ENCODE peak calls at places on chromosomes 11 and 22, in seven cellular contexts. F, X, M, B, O, P and S are unnamed samples. For H3K27me3, the result is how much of the 10 kb centered on the place peaks cover.

GRCh38 chr11:61776561-61777075 is 15.8 kb downstream of the TMEM258 start:
- DNase-seq in F (peak), X (peak), M (peak), B (no peak), O (no peak), P (peak), S (peak)

GRCh38 chr22:26744892-26745808 is 87.8 kb downstream of the MIAT start:
- DNase-seq in F (no peak), X (no peak), M (no peak), B (no peak), O (no peak), P (peak), S (no peak)

GRCh38 chr11:8081591-8082021 is 595 bp downstream of the TUB start:
- DNase-seq in F (no peak), X (no peak), M (no peak), B (no peak), O (no peak), P (no peak), S (no peak)

GRCh38 chr11:121231576-121232278 is 60.8 kb upstream of the SC5D start:
- DNase-seq in F (peak), X (no peak), M (no peak), B (no peak), O (no peak), P (peak), S (no peak)

GRCh38 chr22:35308480-35308945 is 8.8 kb downstream of the TOM1 start:
- DNase-seq in F (no peak), X (no peak), M (no peak), B (no peak), O (no peak), P (no peak), S (no peak)

GRCh38 chr11:130031056-130031455 is 28.4 kb upstream of the PRDM10 start:
- DNase-seq in F (no peak), X (no peak), M (no peak), B (no peak), O (no peak), P (no peak), S (no peak)

GRCh38 chr11:17760102-17761029 is 25.8 kb downstream of the KCNC1 start:
- DNase-seq in F (peak), X (peak), M (peak), B (no peak), O (no peak), P (peak), S (no peak)

GRCh38 chr11:76810151-76810853 is 27.1 kb downstream of the TSKU start:
- DNase-seq in F (peak), X (no peak), M (peak), B (no peak), O (no peak), P (peak), S (no peak)

GRCh38 chr11:10866893-10867331 is 9.1 kb upstream of the ZBED5 start:
- DNase-seq in F (no peak), X (no peak), M (no peak), B (no peak), O (no peak), P (no peak), S (no peak)

GRCh38 chr22:22896601-22897000 is 9.0 kb downstream of the IGLL5 start:
- DNase-seq in F (no peak), X (no peak), M (no peak), B (no peak), O (peak), P (no peak), S (no peak)

GRCh38 chr11:124481365-124482323 is 36.1 kb upstream of the OR8B8 start:
- DNase-seq in F (peak), X (no peak), M (peak), B (peak), O (no peak), P (no peak), S (no peak)

GRCh38 chr11:126114486-126115252 is 52.0 kb upstream of the CDON start:
- DNase-seq in F (peak), X (no peak), M (no peak), B (no peak), O (no peak), P (no peak), S (no peak)

GRCh38 chr11:8709002-8709672 is 26.5 kb downstream of the RPL27A start:
- DNase-seq in F (no peak), X (peak), M (no peak), B (no peak), O (peak), P (peak), S (no peak)

GRCh38 chr22:17891427-17892167 is 117.3 kb upstream of the BID start:
- DNase-seq in F (peak), X (peak), M (peak), B (no peak), O (no peak), P (peak), S (no peak)

GRCh38 chr11:101129203-101129943 is at the start of gene PGR:
- DNase-seq in F (peak), X (peak), M (peak), B (no peak), O (peak), P (peak), S (no peak)

GRCh38 chr11:61482513-61482912 is 26.0 kb upstream of the LRRC10B start:
- DNase-seq in F (peak), X (no peak), M (peak), B (no peak), O (no peak), P (no peak), S (no peak)

GRCh38 chr11:20873054-20873453 is 203.7 kb downstream of the NELL1 start:
- DNase-seq in F (peak), X (no peak), M (peak), B (no peak), O (no peak), P (no peak), S (no peak)

GRCh38 chr11:107591098-107591445 is at the start of gene ELMOD1:
- DNase-seq in F (peak), X (peak), M (peak), B (no peak), O (no peak), P (peak), S (no peak)

GRCh38 chr11:11748706-11749365 is 92.9 kb upstream of the USP47 start:
- DNase-seq in F (no peak), X (no peak), M (no peak), B (peak), O (no peak), P (no peak), S (no peak)

GRCh38 chr11:11841121-11841604 is 609 bp upstream of the USP47 start:
- DNase-seq in F (no peak), X (peak), M (peak), B (no peak), O (no peak), P (peak), S (no peak)

GRCh38 chr11:9357041-9357440 is 27.4 kb upstream of the IPO7 start:
- DNase-seq in F (no peak), X (no peak), M (no peak), B (peak), O (no peak), P (no peak), S (no peak)

GRCh38 chr11:69644962-69645675 is 4.2 kb downstream of the CCND1 start:
- DNase-seq in F (peak), X (no peak), M (no peak), B (no peak), O (no peak), P (no peak), S (no peak)

GRCh38 chr22:31272522-31273446 is 19.5 kb downstream of the PIK3IP1 start:
- DNase-seq in F (peak), X (no peak), M (peak), B (no peak), O (no peak), P (peak), S (peak)

GRCh38 chr11:8459711-8460399 is 134.2 kb downstream of the STK33 start:
- DNase-seq in F (no peak), X (no peak), M (no peak), B (no peak), O (no peak), P (no peak), S (no peak)

GRCh38 chr11:94958118-94958517 is 15.2 kb downstream of the CWC15 start:
- DNase-seq in F (no peak), X (no peak), M (no peak), B (no peak), O (no peak), P (no peak), S (no peak)

GRCh38 chr22:18113680-18114394 is 3.2 kb downstream of the TUBA8 start:
- DNase-seq in F (no peak), X (no peak), M (no peak), B (no peak), O (no peak), P (no peak), S (no peak)

GRCh38 chr11:70522613-70523311 is 124.4 kb downstream of the CTTN start:
- DNase-seq in F (no peak), X (no peak), M (peak), B (no peak), O (no peak), P (peak), S (no peak)

GRCh38 chr22:23682827-23683355 is 7.9 kb upstream of the RGL4 start:
- DNase-seq in F (no peak), X (no peak), M (no peak), B (no peak), O (peak), P (no peak), S (no peak)

GRCh38 chr11:47967577-47968230 is 12.7 kb upstream of the PTPRJ start:
- DNase-seq in F (no peak), X (no peak), M (no peak), B (no peak), O (no peak), P (no peak), S (no peak)

GRCh38 chr11:71454470-71455113 is 1.6 kb downstream of the NADSYN1 start:
- DNase-seq in F (no peak), X (no peak), M (no peak), B (no peak), O (no peak), P (peak), S (peak)

GRCh38 chr11:3014943-3015342 is 22.8 kb upstream of the NAP1L4 start:
- DNase-seq in F (no peak), X (no peak), M (no peak), B (no peak), O (no peak), P (no peak), S (no peak)

GRCh38 chr11:64250875-64251721 is at the start of gene PLCB3:
- DNase-seq in F (peak), X (peak), M (peak), B (no peak), O (no peak), P (peak), S (peak)

GRCh38 chr11:73268671-73269271 is 3.4 kb upstream of the P2RY6 start:
- DNase-seq in F (peak), X (no peak), M (no peak), B (no peak), O (no peak), P (no peak), S (no peak)

GRCh38 chr22:35043251-35043931 is 22.6 kb upstream of the ISX start:
- DNase-seq in F (peak), X (no peak), M (no peak), B (no peak), O (no peak), P (peak), S (no peak)

GRCh38 chr11:13140873-13141655 is 131.9 kb downstream of the RASSF10 start:
- DNase-seq in F (no peak), X (no peak), M (no peak), B (peak), O (no peak), P (peak), S (no peak)

GRCh38 chr11:6498121-6498520 is 1.0 kb downstream of the DNHD1 start:
- DNase-seq in F (no peak), X (no peak), M (no peak), B (no peak), O (no peak), P (no peak), S (no peak)

GRCh38 chr11:121950160-121950559 is 165.9 kb downstream of the BLID start:
- DNase-seq in F (no peak), X (no peak), M (no peak), B (no peak), O (no peak), P (no peak), S (no peak)

GRCh38 chr11:115645631-115646271 is 141.5 kb upstream of the CADM1 start:
- DNase-seq in F (peak), X (no peak), M (no peak), B (no peak), O (no peak), P (no peak), S (no peak)

GRCh38 chr11:114025329-114025907 is 34.1 kb upstream of the ZBTB16 start:
- DNase-seq in F (no peak), X (no peak), M (no peak), B (no peak), O (no peak), P (no peak), S (no peak)

GRCh38 chr11:114031599-114032320 is 27.8 kb upstream of the ZBTB16 start:
- DNase-seq in F (no peak), X (no peak), M (no peak), B (no peak), O (no peak), P (no peak), S (no peak)

GRCh38 chr11:114026355-114026754 is 33.2 kb upstream of the ZBTB16 start:
- DNase-seq in F (peak), X (no peak), M (no peak), B (no peak), O (no peak), P (no peak), S (no peak)

GRCh38 chr11:114027396-114027795 is 32.1 kb upstream of the ZBTB16 start:
- DNase-seq in F (no peak), X (no peak), M (no peak), B (no peak), O (no peak), P (no peak), S (no peak)

GRCh38 chr11:114027941-114028340 is 31.6 kb upstream of the ZBTB16 start:
- DNase-seq in F (no peak), X (no peak), M (no peak), B (no peak), O (no peak), P (no peak), S (no peak)
- TF ChIP-seq CTCF in F (peak), X (peak), M (no peak), B (peak), O (no peak), P (no peak), S (no peak)

GRCh38 chr11:120168960-120169681 is 31.2 kb upstream of the TRIM29 start:
- DNase-seq in F (peak), X (peak), M (peak), B (peak), O (no peak), P (peak), S (peak)
- H3K27me3 ChIP-seq in F (half or more), X (half or more), M (under half), B (under half), O (under half), P (half or more), S (half or more)

DNA sequence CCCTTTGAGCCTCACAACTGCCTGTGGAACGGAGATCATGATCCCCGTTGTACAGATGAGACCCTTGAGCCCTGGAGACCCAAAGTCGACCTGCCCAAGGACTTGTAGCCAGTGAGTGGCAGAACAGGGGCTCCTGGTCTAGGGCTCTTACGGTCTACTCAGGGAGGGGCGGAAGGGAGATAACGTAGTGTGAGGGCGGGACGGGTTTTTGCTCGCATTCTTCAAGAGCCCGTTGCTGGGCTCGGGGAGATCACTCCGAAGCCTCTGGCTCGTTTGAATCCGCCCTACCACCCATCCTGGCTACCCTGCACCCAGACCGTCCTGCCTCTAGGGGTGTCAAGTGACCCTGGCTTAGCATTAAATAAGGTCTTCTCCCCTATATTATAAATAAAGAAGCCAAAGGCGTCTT is 637 bp downstream of the CRY2 start:
- DNase-seq in F (peak), X (peak), M (peak), B (peak), O (no peak), P (peak), S (peak)
- TF ChIP-seq CTCF in F (peak), X (peak), M (peak), B (peak), O (no peak), P (peak), S (no peak)

GRCh38 chr22:36714110-36714509 is 10.6 kb upstream of the CACNG2 start:
- DNase-seq in F (no peak), X (no peak), M (no peak), B (no peak), O (no peak), P (no peak), S (no peak)

GRCh38 chr22:36715647-36716046 is 12.1 kb upstream of the CACNG2 start:
- DNase-seq in F (no peak), X (no peak), M (no peak), B (no peak), O (no peak), P (no peak), S (no peak)
- H3K27me3 ChIP-seq in F (under half), X (under half), M (half or more), B (half or more), O (under half), P (under half), S (under half)

GRCh38 chr22:41301085-41302015 is at the start of gene ZC3H7B:
- DNase-seq in F (peak), X (peak), M (peak), B (peak), O (peak), P (peak), S (peak)
- TF ChIP-seq CTCF in F (peak), X (peak), M (peak), B (peak), O (peak), P (peak), S (peak)

DNA sequence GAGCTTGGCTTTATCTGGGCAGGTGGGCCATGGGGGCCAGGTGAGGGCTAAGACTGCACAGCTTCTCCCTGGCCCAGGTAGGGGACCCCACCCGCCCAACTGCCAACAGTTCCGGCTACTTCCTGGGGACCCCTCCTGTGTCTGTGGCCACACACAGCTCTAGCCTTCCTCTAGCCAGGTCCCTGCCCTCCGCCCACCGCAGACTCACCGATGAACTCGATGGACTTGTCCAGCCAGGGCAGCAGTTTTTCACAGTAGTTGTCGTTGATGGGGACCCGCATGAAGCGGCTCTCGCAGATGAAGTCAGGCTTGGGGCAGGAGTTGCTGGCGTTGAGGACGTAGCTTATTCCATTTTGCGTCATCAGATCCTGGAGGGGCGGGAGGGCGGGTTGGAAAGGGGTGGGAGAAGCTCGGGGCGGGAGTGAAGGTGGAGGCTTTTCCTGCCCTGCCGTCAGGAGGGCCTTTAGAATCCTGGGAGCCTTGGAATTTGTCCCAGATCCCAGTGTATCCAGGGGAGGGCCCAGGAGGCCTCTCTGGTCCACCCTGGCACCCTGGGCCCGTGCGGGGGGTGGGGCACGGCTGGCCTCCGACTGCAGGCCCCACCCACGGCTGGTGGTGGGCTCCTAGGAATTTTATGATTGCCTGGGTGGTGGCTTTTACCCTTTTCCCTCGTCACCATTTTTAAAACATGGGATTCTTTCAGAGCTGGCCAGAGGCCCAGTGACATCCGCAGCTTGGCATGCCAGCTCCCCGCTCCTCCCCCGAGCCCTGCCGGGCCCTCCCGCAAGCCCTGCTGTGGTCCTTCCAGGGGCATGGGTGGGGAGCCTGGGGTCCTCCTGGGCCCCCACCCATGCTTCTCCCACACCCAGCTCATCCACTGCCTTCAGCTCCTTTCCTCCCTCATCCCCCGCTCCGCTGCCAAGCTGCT is 13.9 kb downstream of the DUSP8 start:
- DNase-seq in F (peak), X (peak), M (no peak), B (no peak), O (no peak), P (peak), S (no peak)
- H3K27me3 ChIP-seq in F (under half), X (under half), M (under half), B (under half), O (under half), P (under half), S (under half)

GRCh38 chr22:37330200-37331033 is 48.1 kb downstream of the CYTH4 start:
- DNase-seq in F (peak), X (no peak), M (peak), B (no peak), O (no peak), P (peak), S (no peak)
- TF ChIP-seq CTCF in F (peak), X (no peak), M (peak), B (peak), O (no peak), P (no peak), S (no peak)

GRCh38 chr11:119338318-119338890 is 2.3 kb downstream of the C1QTNF5 start:
- DNase-seq in F (peak), X (peak), M (peak), B (no peak), O (no peak), P (peak), S (peak)

GRCh38 chr11:119337581-119338317 is 2.9 kb downstream of the C1QTNF5 start:
- DNase-seq in F (peak), X (no peak), M (no peak), B (no peak), O (no peak), P (no peak), S (no peak)

GRCh38 chr11:119340335-119341221 is at the start of gene C1QTNF5:
- DNase-seq in F (peak), X (peak), M (no peak), B (no peak), O (peak), P (peak), S (no peak)

GRCh38 chr11:119339581-119340334 is 925 bp downstream of the C1QTNF5 start:
- DNase-seq in F (peak), X (peak), M (peak), B (no peak), O (no peak), P (peak), S (no peak)

GRCh38 chr11:119338946-119339580 is 1.6 kb downstream of the C1QTNF5 start:
- DNase-seq in F (peak), X (no peak), M (no peak), B (no peak), O (no peak), P (no peak), S (no peak)
- H3K27me3 ChIP-seq in F (half or more), X (under half), M (under half), B (half or more), O (under half), P (under half), S (under half)